ENCODE peak calls at places on chromosomes 1 and 21, in five cellular contexts. X is endothelial cell of umbilical vein, S is GM23338, A is HCT116, Q is H1. Z is an unnamed sample.

GRCh38 chr1:85134583-85135455 is 66.0 kb downstream of the SYDE2 start:
- DNase-seq in A (no peak), X (no peak), Q (no peak), S (no peak), Z (no peak)

GRCh38 chr1:208683141-208683540 is 439.0 kb upstream of the PLXNA2 start:
- DNase-seq in S (no peak), X (peak; percentile 65), A (no peak), Q (no peak), Z (no peak)

GRCh38 chr1:241156231-241156965 is 200.6 kb downstream of the RGS7 start:
- DNase-seq in A (no peak), S (no peak), Q (no peak), X (peak; percentile 28), Z (no peak)

GRCh38 chr1:246492611-246493245 is 14.4 kb downstream of the SMYD3 start:
- DNase-seq in S (peak; percentile 83), X (peak; percentile 78), A (peak; percentile 39), Q (peak; percentile 71), Z (peak; percentile 44)

GRCh38 chr1:1069061-1069710 is 4.9 kb downstream of the RNF223 start:
- DNase-seq in X (peak; percentile 40), S (peak; percentile 82), A (peak; percentile 65), Q (peak; percentile 99), Z (no peak)

GRCh38 chr1:151838491-151839412 is 868 bp downstream of the C2CD4D start:
- DNase-seq in X (no peak), Q (peak; percentile 72), A (no peak), S (peak; percentile 76), Z (no peak)

GRCh38 chr1:192639607-192640368 is 3.8 kb downstream of the RGS13 start:
- DNase-seq in X (no peak), Q (no peak), S (no peak), A (peak; percentile 7), Z (no peak)

GRCh38 chr1:219279017-219279770 is 105.5 kb downstream of the LYPLAL1 start:
- DNase-seq in Q (no peak), X (peak; percentile 87), A (no peak), S (no peak), Z (no peak)

GRCh38 chr1:110050602-110051261 is 16.3 kb downstream of the STRIP1 start:
- DNase-seq in X (no peak), A (no peak), Q (no peak), S (no peak), Z (no peak)

GRCh38 chr1:26057189-26057588 is 10.2 kb downstream of the TRIM63 start:
- DNase-seq in X (no peak), A (no peak), S (no peak), Q (no peak), Z (no peak)

DNA sequence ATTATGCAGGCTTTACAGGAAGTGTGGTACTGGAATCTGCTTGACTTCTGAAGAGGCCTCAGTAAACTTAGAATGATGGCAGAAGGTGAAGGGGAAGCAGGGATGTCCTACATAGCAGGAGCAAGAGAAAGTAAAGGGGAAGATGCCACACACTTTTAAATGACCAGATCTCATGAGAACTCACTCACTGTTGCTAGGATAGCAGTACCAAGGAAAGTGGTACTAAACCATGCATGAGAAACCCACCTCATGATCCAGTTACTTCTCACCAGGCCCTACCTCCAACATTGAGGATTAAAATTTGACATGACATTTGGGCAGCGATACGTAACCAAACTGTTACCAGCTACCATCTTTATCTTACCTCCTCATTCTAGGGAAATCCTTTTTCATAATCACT is 9.6 kb downstream of the DHX9 start:
- DNase-seq in S (no peak), X (no peak), A (no peak), Q (no peak), Z (no peak)
- TF ChIP-seq POLR2AphosphoS5 in S (no peak), X (no peak), A (no peak), Q (peak; percentile 64), Z (no peak)

GRCh38 chr1:203075249-203076030 is 10.4 kb downstream of the MYOG start:
- DNase-seq in S (peak; percentile 58), X (no peak), A (no peak), Q (no peak), Z (no peak)

GRCh38 chr1:203077956-203078355 is 7.9 kb downstream of the MYOG start:
- DNase-seq in A (no peak), X (no peak), Q (no peak), S (no peak), Z (no peak)

GRCh38 chr1:203074610-203075009 is 11.2 kb downstream of the MYOG start:
- DNase-seq in A (no peak), X (no peak), Q (no peak), S (no peak), Z (no peak)

GRCh38 chr1:203077367-203077766 is 8.4 kb downstream of the MYOG start:
- DNase-seq in Q (no peak), X (no peak), A (no peak), S (no peak), Z (no peak)

GRCh38 chr1:203076031-203076511 is 9.7 kb downstream of the MYOG start:
- DNase-seq in X (no peak), S (peak; percentile 71), A (no peak), Q (peak; percentile 72), Z (no peak)
- TF ChIP-seq EZH2 in X (peak; percentile 84), S (peak; percentile 15), A (no peak), Q (peak; percentile 57), Z (no peak)

GRCh38 chr1:44999232-44999631 is 11.9 kb downstream of the HECTD3 start:
- DNase-seq in S (no peak), A (no peak), X (no peak), Q (no peak), Z (no peak)

GRCh38 chr1:45002650-45003645 is 8.2 kb downstream of the HECTD3 start:
- DNase-seq in S (no peak), A (no peak), X (no peak), Q (no peak), Z (no peak)

GRCh38 chr1:45003741-45004140 is 7.4 kb downstream of the HECTD3 start:
- DNase-seq in Q (no peak), A (no peak), S (no peak), X (no peak), Z (no peak)

GRCh38 chr1:45004281-45004920 is 6.7 kb downstream of the HECTD3 start:
- DNase-seq in Q (no peak), S (no peak), X (no peak), A (no peak), Z (no peak)

DNA sequence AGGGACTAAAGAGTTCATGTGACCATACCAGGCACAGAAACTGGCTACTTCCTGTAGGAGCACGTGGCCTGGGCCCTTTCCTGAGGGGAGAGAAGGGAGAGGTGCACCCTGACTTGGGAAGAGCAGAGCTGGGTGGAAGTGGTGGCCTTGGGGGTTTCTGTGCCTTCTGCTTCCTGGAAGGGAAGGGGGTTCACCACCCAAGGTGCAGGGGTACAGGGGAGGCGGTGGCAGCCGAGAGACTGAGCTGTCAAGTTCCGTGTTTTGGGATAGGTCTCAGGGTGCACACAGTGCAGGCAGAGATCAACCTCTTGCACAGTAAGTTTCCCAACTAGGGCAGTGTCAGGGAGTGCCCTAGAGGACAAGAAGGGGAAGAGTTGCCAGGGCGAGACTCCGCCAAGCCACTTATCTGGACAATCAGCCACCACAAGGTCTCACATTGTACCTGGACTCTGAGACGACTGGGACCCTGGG is 10.1 kb downstream of the HECTD3 start:
- DNase-seq in Q (no peak), A (no peak), S (peak; percentile 20), X (no peak), Z (no peak)
- H3K27ac ChIP-seq in Q (no peak overlapping the region), A (no peak overlapping the region), S (peak overlapping the region; percentile 78), X (no peak overlapping the region), Z (peak overlapping the region; percentile 54)

GRCh38 chr1:66353207-66353606 is 180.7 kb upstream of the SGIP1 start:
- DNase-seq in Q (no peak), S (peak; percentile 85), X (peak; percentile 81), A (no peak), Z (no peak)
- TF ChIP-seq POLR2AphosphoS5 in Q (no peak), S (peak; percentile 39), X (no peak), A (no peak), Z (no peak)

GRCh38 chr21:18370292-18370691 is 33.3 kb downstream of the TMPRSS15 start:
- DNase-seq in X (no peak), A (no peak), S (no peak), Q (no peak), Z (no peak)
- TF ChIP-seq EZH2 in X (no peak), A (no peak), S (no peak), Q (no peak), Z (no peak)

GRCh38 chr1:61604684-61605083 is 120.3 kb downstream of the TM2D1 start:
- DNase-seq in S (no peak), Q (no peak), A (no peak), X (no peak), Z (no peak)

GRCh38 chr1:61606448-61607312 is 118.3 kb downstream of the TM2D1 start:
- DNase-seq in X (peak; percentile 92), Q (no peak), S (no peak), A (no peak), Z (no peak)

GRCh38 chr1:61607448-61607847 is 117.5 kb downstream of the TM2D1 start:
- DNase-seq in X (no peak), S (no peak), A (no peak), Q (no peak), Z (no peak)

GRCh38 chr1:61602663-61603062 is 122.3 kb downstream of the TM2D1 start:
- DNase-seq in X (no peak), A (no peak), S (no peak), Q (no peak), Z (no peak)

DNA sequence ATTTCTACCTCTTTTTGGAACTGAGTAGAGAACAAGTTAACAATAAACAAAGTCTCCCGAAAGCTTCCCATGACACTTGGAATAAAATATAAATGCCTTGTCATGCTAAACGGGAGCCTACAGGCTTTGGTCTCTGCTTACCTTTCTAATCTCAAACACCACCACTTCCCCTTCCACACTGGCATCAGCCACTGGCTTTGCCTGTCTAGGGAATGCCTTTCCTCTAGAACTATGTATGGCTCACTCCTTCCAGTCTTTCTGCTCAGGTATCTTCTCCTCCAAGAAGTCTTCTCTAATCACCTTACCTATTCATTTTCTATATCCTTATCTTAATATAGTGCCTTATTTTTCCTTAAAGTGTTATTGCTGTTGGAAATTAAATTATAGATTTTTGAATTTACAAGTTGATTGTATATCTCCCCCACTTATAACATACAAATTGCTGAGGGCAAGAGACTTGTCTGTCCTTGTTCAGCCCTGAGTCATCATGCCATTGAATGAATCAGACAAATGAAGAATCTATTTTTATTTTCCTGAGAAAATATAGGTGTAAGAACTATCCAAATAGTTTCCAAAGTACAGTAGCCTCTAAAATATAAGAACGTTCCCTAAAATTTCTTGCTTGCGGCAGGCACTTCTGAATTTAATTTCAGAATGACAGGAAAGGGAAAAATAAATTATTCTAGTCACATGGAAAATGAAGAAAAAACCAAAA is 119.2 kb downstream of the TM2D1 start:
- DNase-seq in S (no peak), X (peak; percentile 66), Q (no peak), A (no peak), Z (no peak)
- H3K27ac ChIP-seq in S (no peak overlapping the region), X (peak overlapping the region; percentile 86), Q (no peak overlapping the region), A (no peak overlapping the region), Z (no peak overlapping the region)